ENCODE peak calls at places on chromosome 1, in five cellular contexts. J is mammary epithelial cell, H is IMR-90, Y is lower lobe of right lung, P is T-helper 9 cell. V is an unnamed sample.

GRCh38 chr1:50023292-50024159 is at the start of gene AGBL4:
- DNase-seq in P (no peak), H (no peak), Y (peak; percentile 75), J (peak; percentile 12), V (no peak)

GRCh38 chr1:207862241-207862787 is 48.6 kb downstream of the CD34 start:
- DNase-seq in Y (no peak), H (peak; percentile 43), J (no peak), P (no peak), V (no peak)

GRCh38 chr1:245871881-245872280 is 635.2 kb downstream of the SMYD3 start:
- DNase-seq in P (no peak), H (peak; percentile 99), Y (no peak), J (no peak), V (no peak)

GRCh38 chr1:197526736-197527371 is 248.4 kb downstream of the DENND1B start:
- DNase-seq in P (no peak), Y (no peak), H (peak; percentile 44), J (peak; percentile 2), V (no peak)

GRCh38 chr1:175445661-175446060 is 253.1 kb upstream of the KIAA0040 start:
- DNase-seq in H (no peak), P (no peak), Y (no peak), J (no peak), V (no peak)

GRCh38 chr1:162564762-162565218 is 3.3 kb downstream of the UAP1 start:
- DNase-seq in Y (no peak), P (no peak), J (no peak), H (peak; percentile 13), V (no peak)

GRCh38 chr1:45002650-45003645 is 8.2 kb downstream of the HECTD3 start:
- DNase-seq in P (no peak), J (no peak), H (no peak), Y (no peak), V (no peak)

GRCh38 chr1:55217226-55217996 is 2.2 kb upstream of the USP24 start:
- DNase-seq in H (no peak), J (no peak), Y (no peak), P (no peak), V (no peak)

GRCh38 chr1:43309626-43310025 is 8.8 kb downstream of the TIE1 start:
- DNase-seq in Y (peak; percentile 39), P (no peak), H (peak; percentile 23), J (peak; percentile 40), V (no peak)

GRCh38 chr1:208652300-208653160 is 408.3 kb upstream of the PLXNA2 start:
- DNase-seq in H (peak; percentile 66), J (peak; percentile 54), P (no peak), Y (peak; percentile 48), V (no peak)